ENCODE peak calls at places on chromosome 22, in four cellular contexts. E is PC-3, M is MM.1S, G is GM23248. R is an unnamed sample.

GRCh38 chr22:42976131-42976530 is 38.8 kb downstream of the PACSIN2 start:
- DNase-seq in G (no peak), M (no peak), E (no peak), R (no peak)

GRCh38 chr22:27507935-27508504 is 293.5 kb downstream of the MN1 start:
- DNase-seq in G (peak; percentile 79), E (peak; percentile 62), M (no peak), R (no peak)

GRCh38 chr22:37922177-37922576 is 16.1 kb downstream of the MICALL1 start:
- DNase-seq in E (no peak), G (no peak), M (no peak), R (no peak)

GRCh38 chr22:41030891-41031290 is 61.5 kb upstream of the EP300 start:
- DNase-seq in G (peak; percentile 52), E (no peak), M (no peak), R (no peak)

GRCh38 chr22:43301866-43302265 is 41.3 kb downstream of the SCUBE1 start:
- DNase-seq in G (no peak), M (no peak), E (no peak), R (no peak)

GRCh38 chr22:24499706-24500105 is 4.6 kb downstream of the UPB1 start:
- DNase-seq in G (no peak), M (no peak), E (no peak), R (no peak)

GRCh38 chr22:38718414-38718813 is 12.7 kb downstream of the GTPBP1 start:
- DNase-seq in E (peak; percentile 85), M (no peak), G (peak; percentile 96), R (peak; percentile 41)

GRCh38 chr22:30931541-30932300 is 36.9 kb downstream of the MORC2 start:
- DNase-seq in M (no peak), G (no peak), E (no peak), R (no peak)

GRCh38 chr22:26922804-26923203 is 265.4 kb downstream of the MIAT start:
- DNase-seq in E (no peak), G (no peak), M (no peak), R (peak; percentile 66)

GRCh38 chr22:47695176-47695575 is 932.7 kb downstream of the TBC1D22A start:
- DNase-seq in G (no peak), E (no peak), M (peak; percentile 100), R (no peak)

GRCh38 chr22:45261407-45262088 is 20.9 kb upstream of the KIAA0930 start:
- DNase-seq in E (no peak), M (peak; percentile 64), G (no peak), R (no peak)

GRCh38 chr22:30320021-30320556 is 6.7 kb downstream of the TBC1D10A start:
- DNase-seq in E (no peak), M (no peak), G (no peak), R (no peak)

GRCh38 chr22:27107824-27108223 is 450.4 kb downstream of the MIAT start:
- DNase-seq in M (no peak), G (peak; percentile 91), E (peak; percentile 25), R (no peak)

GRCh38 chr22:46117206-46118199 is 32.8 kb upstream of the PPARA start:
- DNase-seq in M (no peak), G (peak; percentile 31), E (no peak), R (no peak)

GRCh38 chr22:37675930-37676571 is 615 bp downstream of the LGALS1 start:
- DNase-seq in G (peak; percentile 68), M (no peak), E (peak; percentile 40), R (no peak)

GRCh38 chr22:39297490-39298193 is 21.8 kb downstream of the RPL3 start:
- DNase-seq in M (peak; percentile 67), E (no peak), G (no peak), R (no peak)

GRCh38 chr22:45503816-45504702 is 1.4 kb downstream of the FBLN1 start:
- DNase-seq in E (no peak), M (no peak), G (peak; percentile 83), R (peak; percentile 97)

GRCh38 chr22:24155597-24156145 is 25.6 kb upstream of the SUSD2 start:
- DNase-seq in M (peak; percentile 61), E (peak; percentile 51), G (peak; percentile 93), R (peak; percentile 80)

GRCh38 chr22:47923011-47923427 is 1160.6 kb downstream of the TBC1D22A start:
- DNase-seq in M (no peak), E (no peak), G (no peak), R (no peak)

GRCh38 chr22:45881524-45881875 is 95.5 kb downstream of the WNT7B start:
- DNase-seq in G (no peak), M (no peak), E (no peak), R (no peak)

GRCh38 chr22:40534379-40535188 is 101.9 kb downstream of the MRTFA start:
- DNase-seq in G (peak; percentile 87), E (peak; percentile 39), M (no peak), R (no peak)

GRCh38 chr22:32909561-32910348 is 108.2 kb downstream of the TIMP3 start:
- DNase-seq in M (no peak), G (no peak), E (no peak), R (no peak)

GRCh38 chr22:46520880-46521279 is 16.5 kb downstream of the CELSR1 start:
- DNase-seq in M (no peak), G (no peak), E (no peak), R (no peak)

GRCh38 chr22:39253427-39254070 is 8.8 kb upstream of the PDGFB start:
- DNase-seq in G (peak; percentile 95), E (peak; percentile 82), M (peak; percentile 42), R (no peak)

GRCh38 chr22:42907404-42908081 is 50.5 kb upstream of the ARFGAP3 start:
- DNase-seq in G (peak; percentile 47), M (no peak), E (no peak), R (no peak)

GRCh38 chr22:49216579-49216978 is 611.1 kb downstream of the BRD1 start:
- DNase-seq in M (no peak), E (no peak), G (no peak), R (no peak)

GRCh38 chr22:48953103-48953720 is 874.5 kb downstream of the BRD1 start:
- DNase-seq in M (no peak), E (no peak), G (no peak), R (no peak)

GRCh38 chr22:47267531-47268282 is 505.3 kb downstream of the TBC1D22A start:
- DNase-seq in M (no peak), E (no peak), G (no peak), R (no peak)

GRCh38 chr22:40019100-40019499 is 24.3 kb downstream of the FAM83F start:
- DNase-seq in G (no peak), E (no peak), M (no peak), R (no peak)

GRCh38 chr22:41939981-41940852 is 6.7 kb downstream of the CENPM start:
- DNase-seq in M (peak; percentile 89), G (no peak), E (no peak), R (no peak)

GRCh38 chr22:38930512-38930911 is 26.9 kb upstream of the APOBEC3A start:
- DNase-seq in E (no peak), G (no peak), M (no peak), R (no peak)

GRCh38 chr22:33919591-33920501 is at the start of gene LARGE1:
- DNase-seq in G (peak; percentile 81), E (no peak), M (peak; percentile 86), R (peak; percentile 78)

GRCh38 chr22:43681724-43682360 is 130.3 kb downstream of the EFCAB6 start:
- DNase-seq in E (peak; percentile 43), M (no peak), G (no peak), R (no peak)

GRCh38 chr22:32354360-32355351 is 3.0 kb upstream of the RFPL3 start:
- DNase-seq in M (no peak), E (peak; percentile 49), G (peak; percentile 51), R (no peak)

GRCh38 chr22:30945653-30946052 is 22.9 kb downstream of the MORC2 start:
- DNase-seq in E (no peak), G (no peak), M (no peak), R (no peak)

GRCh38 chr22:40024201-40025061 is 29.7 kb downstream of the FAM83F start:
- DNase-seq in M (peak; percentile 53), E (peak; percentile 67), G (peak; percentile 86), R (peak; percentile 93)

GRCh38 chr22:38872831-38873248 is 824 bp upstream of the CBX6 start:
- DNase-seq in E (no peak), M (no peak), G (peak; percentile 73), R (peak; percentile 75)

GRCh38 chr22:21816472-21816786 is 51.0 kb downstream of the MAPK1 start:
- DNase-seq in M (no peak), G (no peak), E (no peak), R (no peak)
- H3K9ac ChIP-seq in M (no peak overlapping the region), G (peak overlapping the region; percentile 73), E (peak overlapping the region; percentile 6), R (no peak overlapping the region)

DNA sequence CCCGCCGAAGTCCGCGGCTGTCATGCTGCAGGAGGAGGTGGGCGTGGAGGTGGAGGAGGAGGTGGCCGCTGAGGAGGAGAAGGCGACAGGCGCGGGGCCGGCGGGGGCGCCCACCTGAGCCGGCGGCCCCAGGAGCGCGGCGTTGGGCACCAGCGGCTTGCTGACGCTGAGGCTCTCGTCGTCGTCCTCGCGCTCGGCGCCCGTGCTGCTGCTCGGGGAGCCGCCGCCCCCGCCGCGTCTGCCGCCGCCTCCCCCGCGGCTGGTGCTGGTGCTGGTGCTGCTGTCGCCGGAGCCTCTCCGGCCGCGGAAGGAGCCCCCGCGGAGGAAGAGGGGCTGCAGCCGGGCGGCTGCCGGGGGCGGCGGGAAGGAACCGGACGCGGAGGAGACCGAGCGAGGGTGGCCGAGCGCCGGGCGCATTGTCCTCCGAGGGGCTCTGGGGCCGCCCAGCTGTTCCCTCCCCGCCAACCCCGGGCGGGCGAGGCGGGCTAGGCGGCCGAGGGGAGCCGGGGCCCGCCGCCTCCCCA is 387 bp downstream of the TMEM121B start:
- DNase-seq in E (no peak), G (peak; percentile 46), M (no peak), R (peak; percentile 76)
- TF ChIP-seq EZH2 in E (no peak), G (no peak), M (no peak), R (peak; percentile 23)

GRCh38 chr22:50270302-50271010 is at the start of gene MAPK11:
- DNase-seq in M (peak; percentile 52), G (peak; percentile 82), E (peak; percentile 54), R (peak; percentile 92)

GRCh38 chr22:50272103-50272782 is 2.1 kb upstream of the MAPK11 start:
- DNase-seq in M (no peak), G (no peak), E (no peak), R (peak; percentile 45)

GRCh38 chr22:50271519-50271970 is 1.4 kb upstream of the MAPK11 start:
- DNase-seq in E (peak; percentile 56), G (peak; percentile 77), M (peak; percentile 61), R (peak; percentile 96)

GRCh38 chr22:50269573-50270301 is 443 bp downstream of the MAPK11 start:
- DNase-seq in E (peak; percentile 27), M (no peak), G (peak; percentile 73), R (no peak)

GRCh38 chr22:50271011-50271394 is 823 bp upstream of the MAPK11 start:
- DNase-seq in G (no peak), E (no peak), M (no peak), R (no peak)
- H3F3A ChIP-seq in G (peaks cover 8% of the 10 kb centered on the region), E (no peaks in the 10 kb centered on the region), M (peaks cover 12% of the 10 kb centered on the region), R (peaks cover 34% of the 10 kb centered on the region)

DNA sequence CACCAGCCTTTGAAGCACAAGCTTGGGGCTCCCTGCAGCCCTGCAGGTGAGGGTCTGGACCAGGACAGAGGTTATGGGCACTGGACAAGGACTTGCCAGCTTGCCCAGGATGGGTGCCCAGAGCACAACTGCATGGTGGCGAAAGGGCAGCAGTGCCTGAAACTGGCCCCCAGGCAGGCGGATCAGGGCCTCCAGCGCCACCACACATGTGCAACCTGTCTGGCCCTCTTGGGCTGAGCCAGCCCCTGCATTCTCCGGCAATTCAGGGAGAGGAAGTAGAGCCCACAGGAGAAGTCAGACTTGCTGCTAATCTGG is 18.8 kb downstream of the MB start:
- DNase-seq in M (no peak), E (no peak), G (no peak), R (no peak)
- H3K9ac ChIP-seq in M (no peak overlapping the region), E (no peak overlapping the region), G (no peak overlapping the region), R (no peak overlapping the region)

GRCh38 chr22:20435436-20436308 is 2.0 kb downstream of the SCARF2 start:
- DNase-seq in E (no peak), M (no peak), G (no peak), R (no peak)
- TF ChIP-seq EZH2 in E (no peak), M (no peak), G (no peak), R (no peak)